ENCODE peak calls at places on chromosome 5, in six cellular contexts. One of them, this sample, is unnamed.

GRCh38 chr5:97838214-97838613 is 655.2 kb upstream of the RIOK2 start:
- DNase-seq in H1: no peak
- DNase-seq in mesenchymal stem cell: peak; percentile 89
- DNase-seq in neuronal stem cell: no peak
- DNase-seq in H9: no peak
- DNase-seq in trophoblast cell: no peak
- DNase-seq in this sample: peak; percentile 99

GRCh38 chr5:181281077-181281983 is 20.4 kb upstream of the TRIM52 start:
- DNase-seq in trophoblast cell: peak; percentile 95
- DNase-seq in neuronal stem cell: peak; percentile 93
- DNase-seq in H1: peak; percentile 91
- DNase-seq in H9: peak; percentile 94
- DNase-seq in mesenchymal stem cell: peak; percentile 99
- DNase-seq in this sample: no peak

GRCh38 chr5:57117601-57118000 is 56.3 kb upstream of the GPBP1 start:
- DNase-seq in H1: no peak
- DNase-seq in mesenchymal stem cell: no peak
- DNase-seq in H9: no peak
- DNase-seq in trophoblast cell: no peak
- DNase-seq in neuronal stem cell: no peak
- DNase-seq in this sample: no peak

GRCh38 chr5:51384281-51384840 is 1.1 kb downstream of the ISL1 start:
- DNase-seq in mesenchymal stem cell: peak; percentile 50
- DNase-seq in H9: no peak
- DNase-seq in neuronal stem cell: peak; percentile 6
- DNase-seq in trophoblast cell: peak; percentile 37
- DNase-seq in H1: no peak
- DNase-seq in this sample: no peak

GRCh38 chr5:33115467-33115866 is 325.3 kb upstream of the TARS1 start:
- DNase-seq in H1: no peak
- DNase-seq in trophoblast cell: no peak
- DNase-seq in H9: no peak
- DNase-seq in mesenchymal stem cell: no peak
- DNase-seq in neuronal stem cell: no peak
- DNase-seq in this sample: no peak

GRCh38 chr5:39072915-39073758 is 1.1 kb downstream of the RICTOR start:
- DNase-seq in trophoblast cell: peak; percentile 52
- DNase-seq in H9: peak; percentile 53
- DNase-seq in mesenchymal stem cell: peak; percentile 79
- DNase-seq in neuronal stem cell: peak; percentile 40
- DNase-seq in H1: no peak
- DNase-seq in this sample: peak; percentile 45

GRCh38 chr5:14226992-14227391 is 83.8 kb downstream of the TRIO start:
- DNase-seq in H1: no peak
- DNase-seq in neuronal stem cell: no peak
- DNase-seq in mesenchymal stem cell: no peak
- DNase-seq in H9: no peak
- DNase-seq in trophoblast cell: peak; percentile 70
- DNase-seq in this sample: no peak

GRCh38 chr5:174581483-174581882 is 142.9 kb upstream of the MSX2 start:
- DNase-seq in mesenchymal stem cell: no peak
- DNase-seq in H1: no peak
- DNase-seq in trophoblast cell: no peak
- DNase-seq in neuronal stem cell: peak; percentile 26
- DNase-seq in H9: peak; percentile 79
- DNase-seq in this sample: no peak

GRCh38 chr5:5978501-5979361 is 399.6 kb downstream of the MED10 start:
- DNase-seq in neuronal stem cell: no peak
- DNase-seq in trophoblast cell: no peak
- DNase-seq in H1: no peak
- DNase-seq in mesenchymal stem cell: no peak
- DNase-seq in H9: no peak
- DNase-seq in this sample: no peak

GRCh38 chr5:128534729-128535128 is 3.3 kb downstream of the FBN2 start:
- DNase-seq in mesenchymal stem cell: peak; percentile 26
- DNase-seq in neuronal stem cell: peak; percentile 15
- DNase-seq in trophoblast cell: peak; percentile 59
- DNase-seq in H9: no peak
- DNase-seq in H1: no peak
- DNase-seq in this sample: peak; percentile 36

GRCh38 chr5:14028188-14028587 is 83.7 kb upstream of the DNAH5 start:
- DNase-seq in H1: no peak
- DNase-seq in H9: no peak
- DNase-seq in neuronal stem cell: no peak
- DNase-seq in mesenchymal stem cell: no peak
- DNase-seq in trophoblast cell: no peak
- DNase-seq in this sample: no peak

GRCh38 chr5:68683632-68684035 is 410.2 kb upstream of the SLC30A5 start:
- DNase-seq in H1: no peak
- DNase-seq in neuronal stem cell: no peak
- DNase-seq in trophoblast cell: peak; percentile 78
- DNase-seq in H9: no peak
- DNase-seq in mesenchymal stem cell: peak; percentile 96
- DNase-seq in this sample: peak; percentile 95

GRCh38 chr5:59543826-59544442 is 349.6 kb downstream of the PDE4D start:
- DNase-seq in H9: no peak
- DNase-seq in mesenchymal stem cell: no peak
- DNase-seq in H1: no peak
- DNase-seq in neuronal stem cell: no peak
- DNase-seq in trophoblast cell: no peak
- DNase-seq in this sample: no peak

GRCh38 chr5:80387063-80387768 is 20.6 kb upstream of the ZFYVE16 start:
- DNase-seq in trophoblast cell: no peak
- DNase-seq in H1: no peak
- DNase-seq in neuronal stem cell: no peak
- DNase-seq in mesenchymal stem cell: no peak
- DNase-seq in H9: no peak
- DNase-seq in this sample: no peak

GRCh38 chr5:139278540-139279274 is 14.8 kb upstream of the MATR3 start:
- DNase-seq in H9: no peak
- DNase-seq in mesenchymal stem cell: no peak
- DNase-seq in trophoblast cell: no peak
- DNase-seq in neuronal stem cell: no peak
- DNase-seq in H1: no peak
- DNase-seq in this sample: no peak
- H3K4me1 ChIP-seq in H9: no peaks in the 10 kb centered on the region
- H3K4me1 ChIP-seq in mesenchymal stem cell: peaks cover 10% of the 10 kb centered on the region
- H3K4me1 ChIP-seq in trophoblast cell: peaks cover 21% of the 10 kb centered on the region
- H3K4me1 ChIP-seq in neuronal stem cell: peaks cover 7% of the 10 kb centered on the region
- H3K4me1 ChIP-seq in H1: peaks cover 10% of the 10 kb centered on the region
- H3K4me1 ChIP-seq in this sample: peaks cover 8% of the 10 kb centered on the region

DNA sequence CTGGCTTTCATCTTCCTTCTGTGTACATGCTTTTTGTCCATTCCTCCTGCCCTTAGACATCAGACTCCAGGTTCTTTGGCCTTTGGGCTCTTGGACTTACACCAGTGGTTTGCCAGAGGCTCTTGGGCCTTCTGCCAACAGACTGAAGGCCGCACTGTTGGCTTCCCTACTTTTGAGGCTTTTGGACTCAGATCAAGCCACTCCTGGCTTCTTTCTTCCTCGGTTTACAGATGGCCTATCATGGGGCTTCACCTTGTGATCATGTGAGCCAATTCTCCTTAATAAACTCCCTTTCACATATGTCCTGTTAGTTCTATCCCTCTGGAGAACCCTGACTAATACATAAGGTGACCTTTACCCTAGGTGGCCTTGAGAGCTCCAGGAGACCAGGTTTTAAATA is 189.1 kb upstream of the CCNG1 start:
- DNase-seq in mesenchymal stem cell: no peak
- DNase-seq in trophoblast cell: no peak
- DNase-seq in H9: no peak
- DNase-seq in H1: no peak
- DNase-seq in neuronal stem cell: no peak
- DNase-seq in this sample: no peak
- H4K91ac ChIP-seq in mesenchymal stem cell: no peak overlapping the region
- H4K91ac ChIP-seq in trophoblast cell: no peak overlapping the region
- H4K91ac ChIP-seq in H9: no peak overlapping the region
- H4K91ac ChIP-seq in H1: no peak overlapping the region
- H4K91ac ChIP-seq in neuronal stem cell: no peak overlapping the region
- H4K91ac ChIP-seq in this sample: no peak overlapping the region

GRCh38 chr5:132461671-132462070 is 28.9 kb downstream of the IRF1 start:
- DNase-seq in mesenchymal stem cell: no peak
- DNase-seq in trophoblast cell: no peak
- DNase-seq in H9: no peak
- DNase-seq in H1: no peak
- DNase-seq in neuronal stem cell: no peak
- DNase-seq in this sample: no peak
- H3K4me1 ChIP-seq in mesenchymal stem cell: peaks cover 55% of the 10 kb centered on the region
- H3K4me1 ChIP-seq in trophoblast cell: peaks cover 22% of the 10 kb centered on the region
- H3K4me1 ChIP-seq in H9: peaks cover 12% of the 10 kb centered on the region
- H3K4me1 ChIP-seq in H1: peaks cover 24% of the 10 kb centered on the region
- H3K4me1 ChIP-seq in neuronal stem cell: peaks cover under 1% of the 10 kb centered on the region
- H3K4me1 ChIP-seq in this sample: peaks cover 41% of the 10 kb centered on the region

GRCh38 chr5:98986556-98986955 is 57.7 kb upstream of the CHD1 start:
- DNase-seq in H9: no peak
- DNase-seq in neuronal stem cell: no peak
- DNase-seq in H1: no peak
- DNase-seq in mesenchymal stem cell: no peak
- DNase-seq in trophoblast cell: no peak
- DNase-seq in this sample: no peak

GRCh38 chr5:98993512-98993911 is 64.7 kb upstream of the CHD1 start:
- DNase-seq in H9: no peak
- DNase-seq in H1: no peak
- DNase-seq in neuronal stem cell: no peak
- DNase-seq in trophoblast cell: peak; percentile 18
- DNase-seq in mesenchymal stem cell: no peak
- DNase-seq in this sample: no peak

GRCh38 chr5:98994636-98995035 is 65.8 kb upstream of the CHD1 start:
- DNase-seq in trophoblast cell: no peak
- DNase-seq in mesenchymal stem cell: no peak
- DNase-seq in neuronal stem cell: no peak
- DNase-seq in H9: no peak
- DNase-seq in H1: no peak
- DNase-seq in this sample: no peak

GRCh38 chr5:98992552-98992951 is 63.7 kb upstream of the CHD1 start:
- DNase-seq in H9: no peak
- DNase-seq in mesenchymal stem cell: no peak
- DNase-seq in H1: no peak
- DNase-seq in neuronal stem cell: no peak
- DNase-seq in trophoblast cell: no peak
- DNase-seq in this sample: no peak

DNA sequence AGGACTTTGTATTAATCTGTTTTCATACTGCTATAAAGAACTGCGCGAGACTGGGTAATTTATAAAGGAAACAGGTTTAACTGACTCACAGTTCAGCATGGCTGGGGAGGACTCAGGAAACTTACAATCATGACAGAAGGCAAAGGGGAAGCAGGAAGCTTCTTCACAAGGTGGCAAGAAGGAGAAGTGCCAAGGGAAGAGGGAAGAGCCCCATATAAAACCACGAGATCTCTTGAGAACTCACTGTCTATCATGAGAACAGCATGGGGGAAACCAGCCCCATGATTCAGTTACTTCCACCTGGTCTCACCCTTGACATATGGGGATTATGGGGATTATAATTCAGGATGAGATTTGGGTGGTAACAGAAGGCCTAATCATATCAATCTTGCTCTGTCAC is 60.9 kb upstream of the CHD1 start:
- DNase-seq in trophoblast cell: no peak
- DNase-seq in H9: no peak
- DNase-seq in H1: no peak
- DNase-seq in neuronal stem cell: no peak
- DNase-seq in mesenchymal stem cell: no peak
- DNase-seq in this sample: no peak
- H4K91ac ChIP-seq in trophoblast cell: no peak overlapping the region
- H4K91ac ChIP-seq in H9: no peak overlapping the region
- H4K91ac ChIP-seq in H1: no peak overlapping the region
- H4K91ac ChIP-seq in neuronal stem cell: no peak overlapping the region
- H4K91ac ChIP-seq in mesenchymal stem cell: no peak overlapping the region
- H4K91ac ChIP-seq in this sample: no peak overlapping the region

GRCh38 chr5:139654875-139655491 is 6.8 kb downstream of the CXXC5 start:
- DNase-seq in neuronal stem cell: no peak
- DNase-seq in H1: no peak
- DNase-seq in mesenchymal stem cell: peak; percentile 51
- DNase-seq in trophoblast cell: no peak
- DNase-seq in H9: no peak
- DNase-seq in this sample: no peak

GRCh38 chr5:139657363-139658321 is 9.5 kb downstream of the CXXC5 start:
- DNase-seq in H9: no peak
- DNase-seq in mesenchymal stem cell: peak; percentile 52
- DNase-seq in neuronal stem cell: no peak
- DNase-seq in trophoblast cell: no peak
- DNase-seq in H1: no peak
- DNase-seq in this sample: no peak

GRCh38 chr5:139653616-139654015 is 5.5 kb downstream of the CXXC5 start:
- DNase-seq in H1: no peak
- DNase-seq in H9: no peak
- DNase-seq in neuronal stem cell: no peak
- DNase-seq in trophoblast cell: no peak
- DNase-seq in mesenchymal stem cell: no peak
- DNase-seq in this sample: no peak

GRCh38 chr5:139654464-139654863 is 6.3 kb downstream of the CXXC5 start:
- DNase-seq in neuronal stem cell: no peak
- DNase-seq in H1: no peak
- DNase-seq in mesenchymal stem cell: no peak
- DNase-seq in H9: no peak
- DNase-seq in trophoblast cell: no peak
- DNase-seq in this sample: no peak

DNA sequence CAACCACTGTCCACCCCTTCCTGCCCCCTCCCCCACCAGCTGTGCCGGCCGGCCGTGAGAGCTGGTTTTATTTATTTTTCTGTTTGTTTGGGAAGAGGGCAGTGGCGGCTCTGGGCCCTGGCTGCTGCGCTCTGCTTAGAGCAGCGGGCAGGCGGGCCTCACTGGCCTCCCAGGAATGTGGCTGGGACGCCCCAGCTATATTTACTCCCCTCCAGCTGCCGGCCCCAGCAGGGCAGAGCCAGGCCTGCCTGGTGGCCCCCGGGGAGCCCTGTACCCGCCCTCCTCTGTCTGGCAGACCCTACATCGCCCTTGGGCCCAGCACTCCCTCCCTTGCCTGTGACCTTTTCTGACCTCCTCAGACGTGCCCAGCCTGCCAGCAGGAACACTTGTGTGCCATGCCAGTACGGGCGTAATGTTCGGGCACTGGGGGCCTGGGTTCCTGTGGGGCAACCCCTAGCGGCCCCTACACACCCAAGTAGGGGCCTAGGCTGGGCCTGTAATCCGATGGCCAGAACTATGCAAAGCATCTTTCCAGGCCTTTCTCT is 7.7 kb downstream of the CXXC5 start:
- DNase-seq in H9: no peak
- DNase-seq in neuronal stem cell: no peak
- DNase-seq in H1: no peak
- DNase-seq in mesenchymal stem cell: peak; percentile 89
- DNase-seq in trophoblast cell: no peak
- DNase-seq in this sample: peak; percentile 69
- H3K4me1 ChIP-seq in H9: peaks cover 47% of the 10 kb centered on the region
- H3K4me1 ChIP-seq in neuronal stem cell: peaks cover 74% of the 10 kb centered on the region
- H3K4me1 ChIP-seq in H1: peaks cover 78% of the 10 kb centered on the region
- H3K4me1 ChIP-seq in mesenchymal stem cell: peaks cover 69% of the 10 kb centered on the region
- H3K4me1 ChIP-seq in trophoblast cell: peaks cover 87% of the 10 kb centered on the region
- H3K4me1 ChIP-seq in this sample: peaks cover 75% of the 10 kb centered on the region

DNA sequence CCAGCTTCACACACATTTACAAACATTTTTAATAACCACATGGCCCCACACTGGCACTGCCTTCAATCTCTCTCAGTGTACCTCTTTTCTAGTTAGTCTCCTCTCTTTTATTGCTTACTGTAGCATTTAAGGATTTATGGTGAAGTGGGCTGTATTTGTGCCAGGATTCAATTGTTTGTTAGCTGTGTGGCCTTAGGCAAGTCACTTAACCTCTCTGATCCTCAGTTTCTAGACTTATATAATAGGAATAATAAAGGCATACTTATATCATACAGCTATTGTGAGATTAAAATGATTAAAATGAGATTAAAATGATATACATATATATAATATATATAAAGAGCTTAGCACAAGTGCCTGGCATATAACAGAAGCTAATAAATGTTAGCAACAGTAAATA is 6.4 kb downstream of the SH3RF2 start:
- DNase-seq in H1: no peak
- DNase-seq in H9: no peak
- DNase-seq in neuronal stem cell: no peak
- DNase-seq in trophoblast cell: no peak
- DNase-seq in mesenchymal stem cell: no peak
- DNase-seq in this sample: no peak
- H4K91ac ChIP-seq in H1: no peak overlapping the region
- H4K91ac ChIP-seq in H9: no peak overlapping the region
- H4K91ac ChIP-seq in neuronal stem cell: no peak overlapping the region
- H4K91ac ChIP-seq in trophoblast cell: no peak overlapping the region
- H4K91ac ChIP-seq in mesenchymal stem cell: no peak overlapping the region
- H4K91ac ChIP-seq in this sample: no peak overlapping the region